ENCODE peak calls at places on chromosome 3, in five cellular contexts. One of them, this sample, is unnamed. For H3K4me1, the result is how much of the 10 kb centered on the place peaks cover.

GRCh38 chr3:16881896-16882645 is 2.7 kb upstream of the PLCL2 start:
- DNase-seq in neural progenitor cell: no peak
- DNase-seq in thoracic aorta: no peak
- DNase-seq in kidney: no peak
- DNase-seq in aorta: no peak
- DNase-seq in this sample: no peak

GRCh38 chr3:55369491-55369890 is 117.6 kb downstream of the WNT5A start:
- DNase-seq in neural progenitor cell: no peak
- DNase-seq in kidney: no peak
- DNase-seq in thoracic aorta: no peak
- DNase-seq in aorta: no peak
- DNase-seq in this sample: no peak

GRCh38 chr3:190577225-190577624 is 63.3 kb downstream of the IL1RAP start:
- DNase-seq in thoracic aorta: no peak
- DNase-seq in aorta: no peak
- DNase-seq in neural progenitor cell: no peak
- DNase-seq in kidney: no peak
- DNase-seq in this sample: no peak

GRCh38 chr3:85808750-85809149 is 850.0 kb downstream of the CADM2 start:
- DNase-seq in aorta: no peak
- DNase-seq in neural progenitor cell: no peak
- DNase-seq in thoracic aorta: no peak
- DNase-seq in kidney: no peak
- DNase-seq in this sample: no peak

GRCh38 chr3:55965776-55966175 is 478.7 kb upstream of the WNT5A start:
- DNase-seq in aorta: no peak
- DNase-seq in thoracic aorta: no peak
- DNase-seq in kidney: no peak
- DNase-seq in neural progenitor cell: no peak
- DNase-seq in this sample: no peak

GRCh38 chr3:112640333-112640863 is 545 bp downstream of the CCDC80 start:
- DNase-seq in kidney: no peak
- DNase-seq in aorta: no peak
- DNase-seq in thoracic aorta: no peak
- DNase-seq in neural progenitor cell: peak
- DNase-seq in this sample: no peak

GRCh38 chr3:9172851-9173320 is 76.6 kb downstream of the SRGAP3 start:
- DNase-seq in neural progenitor cell: no peak
- DNase-seq in kidney: no peak
- DNase-seq in thoracic aorta: no peak
- DNase-seq in aorta: no peak
- DNase-seq in this sample: no peak

GRCh38 chr3:45140392-45140791 is 5.8 kb downstream of the CDCP1 start:
- DNase-seq in aorta: no peak
- DNase-seq in thoracic aorta: no peak
- DNase-seq in kidney: peak
- DNase-seq in neural progenitor cell: no peak
- DNase-seq in this sample: no peak

DNA sequence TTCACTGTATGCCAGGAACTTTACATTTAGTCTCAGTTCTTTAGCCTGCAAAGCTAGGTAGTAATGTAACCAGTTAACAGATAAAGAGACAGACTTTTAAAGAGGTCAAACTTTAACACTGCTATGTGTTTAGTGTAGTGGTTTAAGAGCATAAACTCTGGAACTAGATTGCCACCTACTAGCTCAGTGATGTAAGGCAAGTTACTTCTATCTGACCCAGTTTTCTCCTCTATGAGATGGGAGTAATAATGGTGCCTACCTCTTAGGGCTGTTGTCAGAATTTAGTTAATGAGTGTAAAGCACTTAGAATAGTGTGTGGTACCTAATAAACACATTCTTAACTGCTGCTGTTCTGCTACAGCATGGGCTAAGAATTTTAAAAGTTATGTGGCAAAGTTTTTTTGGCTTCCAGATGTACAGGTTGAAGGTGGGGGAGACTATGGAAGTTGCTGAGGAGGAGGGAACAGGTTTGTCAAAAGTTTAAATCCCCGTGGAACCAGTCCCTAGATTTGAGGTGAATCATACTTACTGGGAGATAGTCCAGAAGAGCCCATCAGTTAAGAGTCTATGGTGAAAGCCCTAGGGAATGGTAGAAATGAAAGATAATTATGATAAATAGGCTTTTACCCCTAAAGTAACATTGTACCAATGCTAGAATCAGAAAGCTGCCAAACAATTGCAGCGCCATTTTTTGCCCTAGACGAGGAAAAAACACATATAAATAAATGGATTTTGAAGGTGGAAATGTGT is 13.9 kb downstream of the TSC22D2 start:
- DNase-seq in thoracic aorta: no peak
- DNase-seq in neural progenitor cell: no peak
- DNase-seq in aorta: no peak
- DNase-seq in kidney: no peak
- DNase-seq in this sample: no peak
- H3K4me1 ChIP-seq in thoracic aorta: under half
- H3K4me1 ChIP-seq in neural progenitor cell: under half
- H3K4me1 ChIP-seq in aorta: under half
- H3K4me1 ChIP-seq in kidney: under half
- H3K4me1 ChIP-seq in this sample: under half

GRCh38 chr3:189394599-189395121 is 222.9 kb downstream of the TPRG1 start:
- DNase-seq in aorta: no peak
- DNase-seq in thoracic aorta: no peak
- DNase-seq in kidney: no peak
- DNase-seq in neural progenitor cell: no peak
- DNase-seq in this sample: no peak
- H3K27ac ChIP-seq in aorta: no peak
- H3K27ac ChIP-seq in thoracic aorta: no peak
- H3K27ac ChIP-seq in kidney: no peak
- H3K27ac ChIP-seq in neural progenitor cell: no peak
- H3K27ac ChIP-seq in this sample: no peak

GRCh38 chr3:129611812-129612349 is 5.4 kb upstream of the PLXND1 start:
- DNase-seq in aorta: peak
- DNase-seq in thoracic aorta: no peak
- DNase-seq in neural progenitor cell: peak
- DNase-seq in kidney: peak
- DNase-seq in this sample: no peak
- H3K4me1 ChIP-seq in aorta: under half
- H3K4me1 ChIP-seq in thoracic aorta: half or more
- H3K4me1 ChIP-seq in neural progenitor cell: under half
- H3K4me1 ChIP-seq in kidney: under half
- H3K4me1 ChIP-seq in this sample: under half

GRCh38 chr3:27567251-27567650 is 83.1 kb upstream of the SLC4A7 start:
- DNase-seq in aorta: no peak
- DNase-seq in kidney: no peak
- DNase-seq in thoracic aorta: no peak
- DNase-seq in neural progenitor cell: no peak
- DNase-seq in this sample: no peak

GRCh38 chr3:27560484-27561056 is 76.4 kb upstream of the SLC4A7 start:
- DNase-seq in aorta: no peak
- DNase-seq in neural progenitor cell: peak
- DNase-seq in thoracic aorta: no peak
- DNase-seq in kidney: no peak
- DNase-seq in this sample: no peak

GRCh38 chr3:27561591-27561990 is 77.4 kb upstream of the SLC4A7 start:
- DNase-seq in neural progenitor cell: no peak
- DNase-seq in aorta: no peak
- DNase-seq in thoracic aorta: no peak
- DNase-seq in kidney: no peak
- DNase-seq in this sample: no peak

GRCh38 chr3:27568393-27568792 is 84.2 kb upstream of the SLC4A7 start:
- DNase-seq in kidney: peak
- DNase-seq in aorta: peak
- DNase-seq in thoracic aorta: peak
- DNase-seq in neural progenitor cell: no peak
- DNase-seq in this sample: peak

GRCh38 chr3:27565201-27565827 is 81.1 kb upstream of the SLC4A7 start:
- DNase-seq in neural progenitor cell: no peak
- DNase-seq in kidney: no peak
- DNase-seq in aorta: no peak
- DNase-seq in thoracic aorta: no peak
- DNase-seq in this sample: no peak
- H3K27ac ChIP-seq in neural progenitor cell: no peak
- H3K27ac ChIP-seq in kidney: no peak
- H3K27ac ChIP-seq in aorta: no peak
- H3K27ac ChIP-seq in thoracic aorta: peak
- H3K27ac ChIP-seq in this sample: no peak

GRCh38 chr3:164459526-164460151 is 618.7 kb downstream of the SI start:
- DNase-seq in thoracic aorta: no peak
- DNase-seq in kidney: no peak
- DNase-seq in aorta: no peak
- DNase-seq in neural progenitor cell: no peak
- DNase-seq in this sample: no peak
- H3K4me1 ChIP-seq in thoracic aorta: under half
- H3K4me1 ChIP-seq in kidney: under half
- H3K4me1 ChIP-seq in aorta: under half
- H3K4me1 ChIP-seq in neural progenitor cell: under half
- H3K4me1 ChIP-seq in this sample: under half

GRCh38 chr3:13379191-13379830 is 40.8 kb downstream of the NUP210 start:
- DNase-seq in thoracic aorta: peak
- DNase-seq in aorta: peak
- DNase-seq in kidney: no peak
- DNase-seq in neural progenitor cell: no peak
- DNase-seq in this sample: no peak
- H3K27ac ChIP-seq in thoracic aorta: peak
- H3K27ac ChIP-seq in aorta: peak
- H3K27ac ChIP-seq in kidney: no peak
- H3K27ac ChIP-seq in neural progenitor cell: no peak
- H3K27ac ChIP-seq in this sample: no peak

DNA sequence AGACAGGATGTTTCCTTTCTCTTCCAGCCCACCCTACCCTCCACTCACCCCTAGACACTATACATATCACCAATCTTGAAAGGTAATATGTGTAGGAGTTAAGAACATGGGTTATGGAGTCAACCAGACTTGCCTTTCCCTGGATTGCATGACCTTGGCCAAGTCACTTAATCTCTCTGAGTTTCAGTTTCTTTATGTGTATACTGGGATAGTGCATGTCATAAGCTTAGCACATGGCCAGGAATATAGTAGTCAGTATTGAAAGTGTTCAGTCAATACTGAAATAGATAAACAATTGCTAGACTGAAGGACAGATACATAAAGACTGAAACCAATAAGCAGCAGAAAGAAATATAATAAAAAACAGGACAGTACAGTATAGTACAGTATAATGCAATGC is 283.2 kb upstream of the STT3B start:
- DNase-seq in aorta: no peak
- DNase-seq in neural progenitor cell: no peak
- DNase-seq in thoracic aorta: no peak
- DNase-seq in kidney: no peak
- DNase-seq in this sample: no peak
- H3K4me1 ChIP-seq in aorta: under half
- H3K4me1 ChIP-seq in neural progenitor cell: under half
- H3K4me1 ChIP-seq in thoracic aorta: under half
- H3K4me1 ChIP-seq in kidney: under half
- H3K4me1 ChIP-seq in this sample: under half

DNA sequence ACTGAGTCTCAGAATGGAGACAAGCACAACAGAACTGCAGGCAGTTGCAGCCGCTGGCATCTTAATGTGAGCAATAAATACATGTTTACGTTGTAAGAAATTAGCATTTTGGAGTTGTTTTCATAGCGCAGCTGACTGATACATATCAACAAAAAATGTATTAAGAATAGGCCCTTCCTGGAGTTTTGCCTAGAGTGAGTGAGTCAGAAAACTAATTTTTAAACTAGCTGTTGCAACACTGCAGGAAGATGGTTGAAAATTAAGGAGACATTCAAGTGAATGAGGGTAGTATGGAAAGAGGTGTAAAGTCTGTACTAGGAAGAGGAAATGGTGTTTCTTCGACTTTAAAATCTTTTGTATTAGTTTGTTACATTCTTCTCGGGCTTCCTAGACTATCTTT is 39.6 kb upstream of the TIMP4 start:
- DNase-seq in thoracic aorta: no peak
- DNase-seq in neural progenitor cell: no peak
- DNase-seq in aorta: no peak
- DNase-seq in kidney: no peak
- DNase-seq in this sample: no peak
- H3K27ac ChIP-seq in thoracic aorta: no peak
- H3K27ac ChIP-seq in neural progenitor cell: no peak
- H3K27ac ChIP-seq in aorta: no peak
- H3K27ac ChIP-seq in kidney: no peak
- H3K27ac ChIP-seq in this sample: no peak

GRCh38 chr3:197031315-197032285 is 2.0 kb upstream of the MELTF start:
- DNase-seq in kidney: no peak
- DNase-seq in aorta: peak
- DNase-seq in neural progenitor cell: no peak
- DNase-seq in thoracic aorta: peak
- DNase-seq in this sample: no peak

GRCh38 chr3:197030379-197031314 is 1.0 kb upstream of the MELTF start:
- DNase-seq in neural progenitor cell: no peak
- DNase-seq in kidney: no peak
- DNase-seq in aorta: no peak
- DNase-seq in thoracic aorta: no peak
- DNase-seq in this sample: no peak

GRCh38 chr3:197038604-197039003 is 9.0 kb upstream of the MELTF start:
- DNase-seq in thoracic aorta: no peak
- DNase-seq in kidney: no peak
- DNase-seq in neural progenitor cell: no peak
- DNase-seq in aorta: no peak
- DNase-seq in this sample: no peak

GRCh38 chr3:197040679-197041078 is 11.1 kb upstream of the MELTF start:
- DNase-seq in neural progenitor cell: no peak
- DNase-seq in kidney: no peak
- DNase-seq in aorta: no peak
- DNase-seq in thoracic aorta: no peak
- DNase-seq in this sample: no peak

GRCh38 chr3:197035577-197035976 is 6.0 kb upstream of the MELTF start:
- DNase-seq in neural progenitor cell: no peak
- DNase-seq in kidney: no peak
- DNase-seq in thoracic aorta: no peak
- DNase-seq in aorta: no peak
- DNase-seq in this sample: no peak
- H3K4me1 ChIP-seq in neural progenitor cell: under half
- H3K4me1 ChIP-seq in kidney: under half
- H3K4me1 ChIP-seq in thoracic aorta: under half
- H3K4me1 ChIP-seq in aorta: under half
- H3K4me1 ChIP-seq in this sample: under half

DNA sequence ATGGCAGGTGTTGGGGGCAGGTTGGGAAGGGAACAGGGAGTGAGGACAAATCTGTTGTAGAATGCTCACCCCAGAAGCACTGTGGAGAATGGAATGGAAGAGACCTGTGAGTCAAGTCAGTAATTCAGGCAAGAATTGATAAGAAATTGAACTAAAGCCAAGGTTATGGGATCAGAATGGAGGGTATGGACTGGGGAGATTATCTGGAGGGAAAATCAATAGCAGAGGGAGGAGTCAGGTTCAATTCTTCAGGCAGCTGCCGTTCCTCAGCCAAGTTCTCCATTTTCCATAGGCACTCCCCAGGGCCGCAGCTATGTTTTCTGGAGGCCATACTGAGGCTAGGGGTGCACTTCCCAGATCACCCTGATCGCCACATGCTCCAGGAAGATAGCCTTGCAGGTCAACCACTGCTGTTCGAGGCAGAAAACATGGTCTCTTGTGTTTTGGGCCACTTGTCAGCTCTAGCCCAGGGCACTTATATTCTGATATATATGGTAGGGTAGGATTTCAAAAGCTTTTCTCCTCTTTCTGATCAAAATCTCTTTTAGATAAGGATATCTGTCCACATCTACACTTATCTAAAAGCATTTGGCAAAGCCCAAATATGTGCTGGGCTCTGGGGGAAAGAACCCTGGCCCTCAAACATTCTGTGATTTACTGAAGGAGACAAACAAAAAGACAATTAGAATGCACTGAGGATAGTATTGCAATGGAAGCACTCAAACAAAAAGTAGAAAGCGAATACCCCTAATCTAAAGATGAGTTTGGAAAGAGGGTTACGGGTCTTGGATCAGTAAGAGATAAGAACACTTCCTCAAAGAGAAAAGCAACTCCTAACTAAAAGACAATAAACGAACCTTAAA is 92.3 kb downstream of the TMEM212 start:
- DNase-seq in neural progenitor cell: no peak
- DNase-seq in kidney: no peak
- DNase-seq in thoracic aorta: no peak
- DNase-seq in aorta: no peak
- DNase-seq in this sample: no peak
- H3K27ac ChIP-seq in neural progenitor cell: no peak
- H3K27ac ChIP-seq in kidney: no peak
- H3K27ac ChIP-seq in thoracic aorta: no peak
- H3K27ac ChIP-seq in aorta: no peak
- H3K27ac ChIP-seq in this sample: no peak

This sample was measured in pancreas.